ENCODE peak calls at places on chromosomes 2 and 18, in four cellular contexts. U is pancreas, M is left ventricle myocardium inferior, O is K562. W is an unnamed sample.

GRCh38 chr2:85737481-85737880 is 16.3 kb upstream of the ATOH8 start:
- DNase-seq in M (peak), U (peak), O (no peak), W (peak)

GRCh38 chr2:216031960-216032689 is 18.8 kb upstream of the MREG start:
- DNase-seq in U (no peak), M (no peak), O (no peak), W (no peak)

GRCh38 chr2:68805025-68805424 is 66.2 kb downstream of the BMP10 start:
- DNase-seq in M (no peak), U (no peak), O (no peak), W (no peak)

GRCh38 chr2:217951521-217952247 is 51.1 kb downstream of the TNS1 start:
- DNase-seq in U (no peak), O (no peak), M (no peak), W (peak)

GRCh38 chr2:54665436-54665856 is 58.0 kb upstream of the EML6 start:
- DNase-seq in M (no peak), U (peak), O (peak), W (no peak)

GRCh38 chr2:190947139-190947538 is 66.5 kb downstream of the GLS start:
- DNase-seq in U (no peak), M (no peak), O (no peak), W (no peak)

GRCh38 chr2:186546842-186547241 is 43.0 kb upstream of the ITGAV start:
- DNase-seq in U (no peak), M (no peak), O (no peak), W (no peak)

GRCh38 chr2:240655931-240656886 is 26.5 kb downstream of the AQP12B start:
- DNase-seq in O (no peak), M (no peak), U (no peak), W (no peak)

GRCh38 chr2:167177196-167177595 is 288.9 kb downstream of the XIRP2 start:
- DNase-seq in U (no peak), M (no peak), O (no peak), W (no peak)

GRCh38 chr18:6396276-6396675 is 18.4 kb downstream of the L3MBTL4 start:
- DNase-seq in U (no peak), O (no peak), M (no peak), W (no peak)

GRCh38 chr18:35024965-35025364 is 16.2 kb upstream of the MAPRE2 start:
- DNase-seq in M (peak), U (peak), O (no peak), W (peak)

GRCh38 chr2:108594132-108594981 is 60.1 kb downstream of the LIMS1 start:
- DNase-seq in O (no peak), U (no peak), M (no peak), W (no peak)

GRCh38 chr2:86218124-86218523 is 18.9 kb downstream of the MRPL35 start:
- DNase-seq in O (no peak), U (no peak), M (no peak), W (no peak)